ENCODE peak calls at places on chromosomes 5 and 9, in eight cellular contexts. B, K, Z, O, H, R, J and F are unnamed samples.

GRCh38 chr9:87148391-87149237 is 201.3 kb upstream of the GAS1 start:
- DNase-seq in B (peak), K (peak), Z (peak), O (peak), H (peak), R (no peak), J (peak), F (no peak)

GRCh38 chr5:58497956-58498942 is 7.0 kb downstream of the GAPT start:
- DNase-seq in B (peak), K (no peak), Z (peak), O (no peak), H (no peak), R (peak), J (no peak), F (no peak)

GRCh38 chr5:55668356-55668755 is 43.8 kb downstream of the SLC38A9 start:
- DNase-seq in B (peak), K (no peak), Z (peak), O (no peak), H (no peak), R (no peak), J (no peak), F (peak)

GRCh38 chr9:127778280-127779135 is at the start of gene SH2D3C:
- DNase-seq in B (no peak), K (no peak), Z (peak), O (no peak), H (peak), R (no peak), J (no peak), F (no peak)

GRCh38 chr5:150960791-150961396 is 56.1 kb upstream of the ZNF300 start:
- DNase-seq in B (no peak), K (no peak), Z (peak), O (no peak), H (no peak), R (no peak), J (no peak), F (no peak)

GRCh38 chr5:180494510-180495181 is 467 bp downstream of the CNOT6 start:
- DNase-seq in B (peak), K (peak), Z (no peak), O (no peak), H (peak), R (peak), J (no peak), F (no peak)

GRCh38 chr9:107755267-107755666 is 265.7 kb upstream of the KLF4 start:
- DNase-seq in B (peak), K (no peak), Z (peak), O (no peak), H (no peak), R (no peak), J (no peak), F (no peak)

GRCh38 chr5:176697929-176698520 is 50.7 kb downstream of the TSPAN17 start:
- DNase-seq in B (no peak), K (no peak), Z (no peak), O (no peak), H (no peak), R (peak), J (no peak), F (no peak)

GRCh38 chr5:74556631-74557595 is 83.6 kb downstream of the ENC1 start:
- DNase-seq in B (peak), K (no peak), Z (peak), O (no peak), H (no peak), R (peak), J (no peak), F (peak)

GRCh38 chr5:171152382-171152781 is 156.7 kb upstream of the TLX3 start:
- DNase-seq in B (peak), K (no peak), Z (peak), O (no peak), H (no peak), R (no peak), J (no peak), F (peak)

GRCh38 chr5:24477958-24478357 is 166.8 kb downstream of the CDH10 start:
- DNase-seq in B (no peak), K (no peak), Z (no peak), O (no peak), H (no peak), R (no peak), J (no peak), F (no peak)
- H3K4me3 ChIP-seq in B (no peak), K (no peak), Z (no peak), O (no peak), H (no peak), R (no peak), J (no peak), F (no peak)

GRCh38 chr9:120877276-120878034 is 467 bp upstream of the PHF19 start:
- DNase-seq in B (peak), K (peak), Z (peak), O (peak), H (peak), R (peak), J (peak), F (no peak)
- TF ChIP-seq CTCF in B (no peak), K (no peak), Z (no peak), O (peak), H (peak), R (peak), J (no peak), F (no peak)

GRCh38 chr9:136346927-136347465 is 16.5 kb downstream of the DNLZ start:
- DNase-seq in B (no peak), K (no peak), Z (no peak), O (no peak), H (no peak), R (no peak), J (no peak), F (no peak)

GRCh38 chr9:136347472-136348256 is 15.9 kb downstream of the DNLZ start:
- DNase-seq in B (no peak), K (no peak), Z (no peak), O (no peak), H (no peak), R (no peak), J (no peak), F (no peak)

GRCh38 chr9:136345281-136346156 is 18.0 kb downstream of the DNLZ start:
- DNase-seq in B (peak), K (no peak), Z (peak), O (no peak), H (peak), R (peak), J (peak), F (no peak)

GRCh38 chr9:136344544-136345280 is 17.4 kb downstream of the GPSM1 start:
- DNase-seq in B (no peak), K (no peak), Z (no peak), O (no peak), H (no peak), R (no peak), J (no peak), F (no peak)

GRCh38 chr9:136346157-136346481 is 17.4 kb downstream of the DNLZ start:
- DNase-seq in B (no peak), K (no peak), Z (no peak), O (no peak), H (no peak), R (no peak), J (no peak), F (no peak)
- H3K4me3 ChIP-seq in B (no peak), K (no peak), Z (no peak), O (no peak), H (peak), R (no peak), J (peak), F (no peak)

GRCh38 chr5:110040178-110040577 is 350.5 kb downstream of the MAN2A1 start:
- DNase-seq in B (no peak), K (no peak), Z (peak), O (no peak), H (no peak), R (no peak), J (no peak), F (no peak)
- TF ChIP-seq CTCF in B (peak), K (no peak), Z (peak), O (no peak), H (no peak), R (peak), J (no peak), F (peak)

GRCh38 chr5:123755587-123756324 is 243.8 kb downstream of the CSNK1G3 start:
- DNase-seq in B (peak), K (no peak), Z (peak), O (no peak), H (no peak), R (no peak), J (no peak), F (no peak)
- H3K4me3 ChIP-seq in B (no peak), K (no peak), Z (no peak), O (no peak), H (no peak), R (no peak), J (no peak), F (no peak)

GRCh38 chr5:20575515-20575914 is 587.5 kb upstream of the CDH18 start:
- DNase-seq in B (no peak), K (no peak), Z (no peak), O (no peak), H (no peak), R (no peak), J (no peak), F (no peak)

GRCh38 chr5:20574576-20574975 is 586.6 kb upstream of the CDH18 start:
- DNase-seq in B (no peak), K (no peak), Z (no peak), O (no peak), H (no peak), R (no peak), J (no peak), F (no peak)

GRCh38 chr5:20570486-20570885 is 582.5 kb upstream of the CDH18 start:
- DNase-seq in B (no peak), K (no peak), Z (no peak), O (no peak), H (no peak), R (no peak), J (no peak), F (no peak)

GRCh38 chr5:20572560-20572959 is 584.6 kb upstream of the CDH18 start:
- DNase-seq in B (peak), K (no peak), Z (peak), O (no peak), H (no peak), R (no peak), J (no peak), F (no peak)
- TF ChIP-seq CTCF in B (no peak), K (no peak), Z (no peak), O (no peak), H (no peak), R (no peak), J (no peak), F (no peak)

GRCh38 chr5:127352068-127352467 is 61.5 kb downstream of the MEGF10 start:
- DNase-seq in B (no peak), K (no peak), Z (no peak), O (no peak), H (no peak), R (no peak), J (no peak), F (no peak)

GRCh38 chr5:127358274-127358673 is 67.7 kb downstream of the MEGF10 start:
- DNase-seq in B (peak), K (no peak), Z (no peak), O (no peak), H (no peak), R (no peak), J (no peak), F (peak)

GRCh38 chr5:127353339-127353738 is 62.7 kb downstream of the MEGF10 start:
- DNase-seq in B (no peak), K (no peak), Z (no peak), O (no peak), H (no peak), R (no peak), J (no peak), F (no peak)

GRCh38 chr5:127353761-127354160 is 63.2 kb downstream of the MEGF10 start:
- DNase-seq in B (no peak), K (no peak), Z (no peak), O (no peak), H (no peak), R (no peak), J (no peak), F (no peak)

DNA sequence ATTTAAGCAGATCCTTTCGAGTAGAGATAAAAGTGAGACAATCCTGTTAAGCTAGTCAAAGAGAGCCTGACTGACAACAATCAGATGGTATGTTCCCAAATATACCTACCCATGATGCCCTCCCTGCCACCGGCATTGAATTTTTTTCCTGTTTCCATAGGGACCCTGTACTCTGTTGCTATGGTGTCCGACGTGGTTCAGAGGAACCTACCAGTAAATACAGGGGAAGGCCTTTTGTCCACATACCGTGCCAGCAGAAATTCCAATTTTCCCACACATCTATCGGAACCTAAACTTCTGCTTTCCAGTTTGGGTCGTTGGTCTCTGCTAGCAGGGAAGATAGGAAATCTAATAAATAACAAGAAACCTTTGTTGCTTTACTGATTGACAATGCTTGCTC is 64.7 kb downstream of the MEGF10 start:
- DNase-seq in B (no peak), K (no peak), Z (no peak), O (no peak), H (no peak), R (no peak), J (no peak), F (no peak)
- H3K4me3 ChIP-seq in B (no peak), K (no peak), Z (no peak), O (no peak), H (no peak), R (no peak), J (no peak), F (no peak)